ENCODE peak calls at places on chromosomes 7 and 10, in eight cellular contexts. P is heart left ventricle, V is left ventricle myocardium inferior, N is fibroblast of mammary gland, L is adrenal gland, R is GM12865, Q is astrocyte of the cerebellum, X is lung. F is an unnamed sample.

GRCh38 chr10:132111871-132112341 is 46.2 kb downstream of the JAKMIP3 start:
- DNase-seq in N (no peak), P (no peak), V (peak), R (no peak), L (peak), X (no peak), Q (no peak), F (no peak)

GRCh38 chr10:131424053-131424452 is 112.5 kb upstream of the TCERG1L start:
- DNase-seq in R (no peak), Q (no peak), X (no peak), V (no peak), N (no peak), L (no peak), P (no peak), F (no peak)

GRCh38 chr10:46216003-46216634 is 70.7 kb upstream of the ANTXRL start:
- DNase-seq in V (no peak), P (no peak), N (no peak), R (no peak), L (no peak), X (no peak), Q (no peak), F (no peak)

GRCh38 chr7:6385110-6385792 is 62.5 kb downstream of the DAGLB start:
- DNase-seq in L (no peak), P (no peak), Q (peak), N (peak), V (no peak), R (no peak), X (no peak), F (peak)

GRCh38 chr7:23927709-23928108 is 217.7 kb downstream of the STK31 start:
- DNase-seq in Q (no peak), X (no peak), R (no peak), N (no peak), P (no peak), L (no peak), V (no peak), F (no peak)

GRCh38 chr10:91487914-91488577 is 77.9 kb downstream of the HECTD2 start:
- DNase-seq in P (no peak), L (no peak), V (no peak), Q (no peak), N (no peak), X (no peak), R (no peak), F (no peak)

GRCh38 chr10:98302711-98303365 is 34.8 kb upstream of the LOXL4 start:
- DNase-seq in Q (no peak), R (no peak), P (peak), X (no peak), L (no peak), N (no peak), V (peak), F (no peak)

GRCh38 chr10:110226555-110226925 is 19.1 kb downstream of the MXI1 start:
- DNase-seq in R (peak), X (peak), N (peak), P (peak), V (peak), Q (peak), L (peak), F (no peak)

GRCh38 chr10:122617476-122618270 is 57.1 kb downstream of the DMBT1 start:
- DNase-seq in L (no peak), R (no peak), N (no peak), Q (no peak), X (no peak), P (no peak), V (no peak), F (no peak)

GRCh38 chr10:29588640-29589421 is 45.9 kb downstream of the SVIL start:
- DNase-seq in X (peak), N (peak), L (no peak), V (no peak), R (no peak), Q (no peak), P (no peak), F (no peak)

GRCh38 chr7:24475573-24475972 is 97.7 kb upstream of the PALS2 start:
- DNase-seq in L (no peak), X (no peak), P (no peak), R (no peak), N (no peak), V (no peak), Q (no peak), F (no peak)

GRCh38 chr7:54864718-54865117 is 105.7 kb upstream of the SEC61G start:
- DNase-seq in P (no peak), V (no peak), Q (no peak), X (no peak), R (no peak), L (no peak), N (no peak), F (no peak)

GRCh38 chr7:46900312-46901263 is 681.3 kb downstream of the TNS3 start:
- DNase-seq in Q (peak), L (no peak), N (no peak), P (peak), R (peak), X (no peak), V (peak), F (no peak)

GRCh38 chr7:140557069-140557468 is 77.8 kb upstream of the MKRN1 start:
- DNase-seq in R (no peak), Q (no peak), P (no peak), V (no peak), L (no peak), X (no peak), N (no peak), F (no peak)

GRCh38 chr7:152636436-152636835 is 39.5 kb downstream of the XRCC2 start:
- DNase-seq in N (no peak), P (no peak), Q (no peak), L (no peak), X (no peak), R (no peak), V (no peak), F (no peak)

GRCh38 chr10:3698312-3698711 is 86.7 kb downstream of the KLF6 start:
- DNase-seq in N (no peak), V (no peak), P (no peak), X (no peak), L (no peak), Q (no peak), R (no peak), F (no peak)

GRCh38 chr10:46558411-46559185 is 2.1 kb upstream of the GPRIN2 start:
- DNase-seq in L (no peak), R (no peak), Q (no peak), X (peak), V (no peak), N (no peak), P (peak), F (no peak)

GRCh38 chr7:36149694-36150452 is 3.2 kb upstream of the EEPD1 start:
- DNase-seq in P (no peak), V (no peak), X (no peak), L (no peak), R (no peak), Q (no peak), N (no peak), F (no peak)

GRCh38 chr7:30727061-30727945 is 24.6 kb upstream of the INMT start:
- DNase-seq in R (peak), L (no peak), V (no peak), P (no peak), N (peak), Q (no peak), X (no peak), F (no peak)

GRCh38 chr10:17444062-17444714 is 10.2 kb downstream of the ST8SIA6 start:
- DNase-seq in P (no peak), L (no peak), R (peak), N (no peak), X (no peak), V (no peak), Q (no peak), F (no peak)

GRCh38 chr7:17466201-17466600 is 167.7 kb downstream of the AHR start:
- DNase-seq in V (no peak), P (no peak), Q (peak), R (no peak), L (no peak), N (no peak), X (no peak), F (no peak)

GRCh38 chr7:77752016-77752415 is 46.2 kb downstream of the TMEM60 start:
- DNase-seq in P (no peak), X (no peak), N (no peak), L (no peak), V (no peak), Q (no peak), R (no peak), F (no peak)

GRCh38 chr10:133089461-133089800 is 1.7 kb downstream of the ADGRA1 start:
- DNase-seq in V (no peak), L (no peak), P (no peak), X (no peak), N (no peak), Q (no peak), R (no peak), F (no peak)

GRCh38 chr10:74916283-74916682 is 89.9 kb downstream of the KAT6B start:
- DNase-seq in L (no peak), N (no peak), R (no peak), V (no peak), Q (no peak), P (no peak), X (no peak), F (no peak)

GRCh38 chr10:130399425-130399950 is 263.3 kb downstream of the GLRX3 start:
- DNase-seq in R (no peak), V (no peak), N (no peak), P (no peak), L (no peak), X (no peak), Q (no peak), F (no peak)

DNA sequence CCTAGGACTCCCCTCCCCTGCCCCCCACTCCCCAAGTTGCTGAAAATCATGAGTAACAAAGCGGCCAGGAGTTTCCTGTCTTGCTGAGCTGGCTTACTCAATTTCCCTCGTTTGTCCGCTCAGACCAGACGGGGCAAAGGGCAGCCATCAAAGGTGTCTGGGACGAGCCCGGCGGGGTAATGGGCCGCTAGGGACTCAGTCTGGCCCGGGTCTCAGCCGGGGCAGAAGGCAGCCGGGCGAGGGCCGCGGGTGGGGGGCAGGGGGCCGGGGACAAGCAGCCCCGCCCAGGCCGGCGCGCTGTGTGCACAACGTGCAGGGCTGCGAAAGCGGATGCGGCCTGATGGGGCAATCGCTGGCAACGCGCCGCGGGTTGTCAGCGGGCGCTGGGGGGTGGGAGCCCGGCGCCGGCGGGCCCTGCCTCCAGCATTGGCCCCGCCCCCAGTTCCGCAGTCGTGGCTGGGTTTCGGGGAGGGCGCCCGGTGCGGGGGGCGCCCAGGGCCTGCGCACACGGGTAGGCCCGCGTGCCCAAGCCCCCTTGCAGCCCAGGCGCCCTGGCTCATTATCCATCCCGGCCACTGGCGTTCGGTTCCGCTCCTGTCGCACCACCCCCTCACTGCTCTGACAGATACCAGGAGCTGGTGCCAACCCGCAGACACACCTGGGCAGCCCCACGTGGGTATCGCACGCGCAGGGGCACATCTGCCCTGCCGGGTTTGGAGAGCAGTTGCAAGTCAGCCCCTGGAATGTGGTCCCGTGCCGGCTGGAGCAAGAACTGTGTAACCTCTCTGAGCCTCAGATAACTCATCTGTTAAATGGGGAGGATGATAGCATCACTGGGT is 35.1 kb downstream of the DNAJB12 start:
- DNase-seq in R (peak), P (peak), L (peak), X (peak), Q (no peak), V (peak), N (peak), F (no peak)
- H3K4me3 ChIP-seq in R (peak), P (peak), L (no peak), X (no peak), Q (peak), V (peak), N (peak), F (peak)

GRCh38 chr7:56053379-56053778 is 1.8 kb downstream of the CCT6A start:
- DNase-seq in R (no peak), Q (no peak), P (no peak), L (no peak), N (no peak), X (no peak), V (no peak), F (no peak)

GRCh38 chr7:56051053-56051338 is 248 bp downstream of the PSPH start:
- DNase-seq in R (no peak), V (no peak), X (no peak), L (no peak), N (no peak), Q (no peak), P (no peak), F (no peak)

GRCh38 chr7:56051339-56052191 is at the start of the genes CCT6A and PSPH:
- DNase-seq in Q (peak), R (peak), X (peak), V (peak), L (peak), N (peak), P (peak), F (no peak)

GRCh38 chr7:56048245-56048644 is 3.0 kb downstream of the PSPH start:
- DNase-seq in P (no peak), R (no peak), V (no peak), N (no peak), L (no peak), Q (no peak), X (no peak), F (no peak)

GRCh38 chr7:56053993-56054392 is 2.4 kb downstream of the CCT6A start:
- DNase-seq in P (no peak), N (no peak), L (no peak), X (no peak), V (no peak), R (no peak), Q (no peak), F (no peak)
- TF ChIP-seq CTCF in P (no peak), N (no peak), L (no peak), X (no peak), V (no peak), R (no peak), Q (no peak), F (no peak)

GRCh38 chr7:128871050-128871449 is 8.4 kb downstream of the ATP6V1F start:
- DNase-seq in P (no peak), L (no peak), V (no peak), X (no peak), R (no peak), Q (no peak), N (no peak), F (no peak)

GRCh38 chr7:128869138-128869943 is 6.7 kb downstream of the ATP6V1F start:
- DNase-seq in V (peak), N (peak), P (peak), Q (no peak), R (peak), X (peak), L (peak), F (no peak)

GRCh38 chr7:128867842-128868623 is 5.4 kb downstream of the ATP6V1F start:
- DNase-seq in P (no peak), X (no peak), N (no peak), R (no peak), L (no peak), Q (no peak), V (no peak), F (no peak)

GRCh38 chr7:128868624-128869137 is 6.0 kb downstream of the ATP6V1F start:
- DNase-seq in V (no peak), X (no peak), R (no peak), P (no peak), L (no peak), N (no peak), Q (no peak), F (no peak)

DNA sequence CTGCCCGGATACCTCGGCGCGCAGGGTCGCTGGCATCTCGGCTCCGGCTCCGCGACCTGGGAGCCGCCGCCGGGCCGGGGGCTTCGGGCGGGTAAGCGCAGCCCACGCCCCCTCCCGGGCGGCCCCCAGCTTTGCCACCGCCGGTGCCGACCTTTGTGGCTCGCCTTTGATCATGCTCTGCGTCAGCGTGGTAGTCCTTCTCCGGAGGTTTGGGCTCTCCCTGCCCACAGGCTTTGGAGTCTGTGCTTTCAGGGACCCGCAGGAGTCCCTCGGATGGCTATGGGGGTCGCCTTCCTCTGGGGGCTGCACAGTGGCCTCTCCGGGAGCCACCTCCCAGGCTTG is 7.3 kb downstream of the ATP6V1F start:
- DNase-seq in Q (no peak), N (no peak), V (no peak), L (no peak), P (no peak), R (no peak), X (no peak), F (no peak)
- H3K4me3 ChIP-seq in Q (peak), N (no peak), V (peak), L (no peak), P (peak), R (peak), X (no peak), F (peak)

DNA sequence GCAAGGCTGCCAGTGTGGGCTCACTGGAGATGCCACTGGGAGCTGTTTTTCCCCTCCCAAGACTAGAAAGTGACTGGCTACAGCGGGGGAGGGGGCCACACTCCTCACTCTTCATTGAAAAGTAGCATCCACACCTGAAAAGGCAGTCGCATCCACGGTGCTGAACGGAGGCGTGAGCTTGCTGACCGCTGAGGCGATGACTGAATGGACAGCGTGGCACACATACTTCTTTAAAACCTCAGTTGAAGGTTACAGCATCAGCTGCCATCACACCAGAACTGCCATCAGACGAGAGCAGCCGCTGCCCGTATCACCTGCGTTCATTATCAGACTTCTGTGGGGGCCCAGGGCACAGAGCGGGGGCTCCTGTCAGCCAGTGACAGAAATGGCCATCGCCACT is 327.2 kb downstream of the DNAJB6 start:
- DNase-seq in P (no peak), L (no peak), N (no peak), Q (no peak), R (no peak), X (no peak), V (no peak), F (no peak)
- TF ChIP-seq CTCF in P (no peak), L (no peak), N (no peak), Q (no peak), R (no peak), X (no peak), V (no peak), F (no peak)

GRCh38 chr7:27185708-27186449 is 847 bp upstream of the HOXA11 start:
- DNase-seq in P (no peak), R (no peak), X (no peak), L (peak), Q (no peak), V (no peak), N (no peak), F (no peak)
- H3K4me3 ChIP-seq in P (no peak), R (no peak), X (no peak), L (no peak), Q (no peak), V (no peak), N (no peak), F (peak)

GRCh38 chr10:103918053-103918846 is at the start of gene STN1:
- DNase-seq in N (peak), L (peak), V (peak), P (peak), X (peak), R (peak), Q (peak), F (peak)
- TF ChIP-seq CTCF in N (no peak), L (peak), V (no peak), P (no peak), X (no peak), R (no peak), Q (peak), F (peak)

DNA sequence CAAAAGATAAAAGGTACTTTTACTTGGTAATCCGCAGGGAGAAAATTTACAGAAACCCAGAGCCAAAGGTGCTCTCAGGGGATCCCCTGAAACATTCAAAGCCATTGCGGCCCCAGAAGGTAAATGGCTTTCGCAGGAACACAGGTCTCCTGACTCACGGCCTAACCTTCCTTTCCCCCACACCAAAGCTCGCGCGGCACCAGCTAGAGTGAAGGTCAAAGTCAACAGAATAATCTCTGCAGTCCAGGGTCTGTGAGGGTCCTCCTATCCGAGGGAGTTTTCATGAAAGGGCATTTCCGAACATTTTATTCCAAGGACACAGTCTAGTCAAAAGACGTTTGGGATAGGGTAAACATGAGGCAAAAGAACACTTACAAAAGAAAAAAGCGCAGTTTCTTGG is 615 bp upstream of the STEAP2 start:
- DNase-seq in L (peak), V (no peak), P (peak), Q (no peak), N (no peak), X (no peak), R (no peak), F (no peak)
- H3K4me3 ChIP-seq in L (no peak), V (peak), P (peak), Q (peak), N (peak), X (no peak), R (no peak), F (peak)

GRCh38 chr7:81776972-81777371 is 7.1 kb upstream of the HGF start:
- DNase-seq in R (no peak), X (no peak), V (no peak), P (no peak), Q (no peak), N (no peak), L (no peak), F (no peak)
- TF ChIP-seq CTCF in R (no peak), X (no peak), V (no peak), P (no peak), Q (no peak), N (peak), L (no peak), F (peak)

F was measured in epithelial cell of proximal tubule.